ENCODE peak calls at places on chromosomes 6 and 20, in seven cellular contexts. W, M, H, E, R, V and Q are unnamed samples.

GRCh38 chr6:6683964-6684363 is 95.4 kb downstream of the LY86 start:
- DNase-seq in W (no peak), M (no peak), H (no peak), E (no peak), R (no peak), V (no peak), Q (no peak)

GRCh38 chr6:166419268-166419667 is 36.5 kb upstream of the MPC1 start:
- DNase-seq in W (no peak), M (no peak), H (no peak), E (peak), R (no peak), V (peak), Q (no peak)

GRCh38 chr6:148293181-148293995 is 49.2 kb upstream of the SASH1 start:
- DNase-seq in W (no peak), M (no peak), H (no peak), E (no peak), R (no peak), V (no peak), Q (no peak)

GRCh38 chr6:53148684-53149083 is at the start of gene GCM1:
- DNase-seq in W (no peak), M (no peak), H (no peak), E (no peak), R (no peak), V (no peak), Q (no peak)

GRCh38 chr20:46690219-46691111 is 1.2 kb upstream of the TP53RK start:
- DNase-seq in W (no peak), M (no peak), H (peak), E (no peak), R (peak), V (no peak), Q (no peak)

GRCh38 chr6:134757911-134758361 is 192.0 kb downstream of the ALDH8A1 start:
- DNase-seq in W (peak), M (no peak), H (no peak), E (no peak), R (no peak), V (no peak), Q (no peak)

GRCh38 chr6:168035098-168035660 is 37.7 kb downstream of the KIF25 start:
- DNase-seq in W (peak), M (peak), H (peak), E (no peak), R (peak), V (peak), Q (peak)

GRCh38 chr6:31652925-31653724 is 664 bp upstream of the BAG6 start:
- DNase-seq in W (peak), M (no peak), H (no peak), E (peak), R (peak), V (no peak), Q (peak)

GRCh38 chr6:111326563-111326962 is 156.5 kb downstream of the REV3L start:
- DNase-seq in W (no peak), M (no peak), H (no peak), E (no peak), R (no peak), V (no peak), Q (no peak)

GRCh38 chr20:51650685-51651134 is 108.2 kb upstream of the NFATC2 start:
- DNase-seq in W (no peak), M (no peak), H (peak), E (no peak), R (no peak), V (peak), Q (peak)

GRCh38 chr6:91132461-91132860 is 545.6 kb upstream of the MAP3K7 start:
- DNase-seq in W (no peak), M (no peak), H (no peak), E (no peak), R (no peak), V (no peak), Q (no peak)

GRCh38 chr6:38216451-38216850 is 396.9 kb downstream of the ZFAND3 start:
- DNase-seq in W (no peak), M (no peak), H (no peak), E (no peak), R (no peak), V (no peak), Q (no peak)

GRCh38 chr6:21754891-21755290 is 161.3 kb downstream of the SOX4 start:
- DNase-seq in W (no peak), M (no peak), H (peak), E (no peak), R (peak), V (peak), Q (no peak)

GRCh38 chr6:11527274-11527870 is 10.2 kb upstream of the TMEM170B start:
- DNase-seq in W (no peak), M (no peak), H (no peak), E (no peak), R (no peak), V (no peak), Q (no peak)

GRCh38 chr20:62685781-62686555 is 22.7 kb upstream of the NTSR1 start:
- DNase-seq in W (no peak), M (no peak), H (no peak), E (peak), R (no peak), V (no peak), Q (no peak)

GRCh38 chr6:165875946-165876345 is 212.9 kb upstream of the PDE10A start:
- DNase-seq in W (no peak), M (no peak), H (no peak), E (no peak), R (no peak), V (no peak), Q (no peak)

GRCh38 chr6:4664117-4664626 is 112.0 kb upstream of the CDYL start:
- DNase-seq in W (no peak), M (no peak), H (no peak), E (peak), R (no peak), V (peak), Q (peak)